ENCODE peak calls at places on chromosomes 6 and 20, in eight cellular contexts. Y, Z, R, E, H, K, A and M are unnamed samples.

GRCh38 chr20:5950271-5951031 is at the start of the genes MCM8 and TRMT6:
- DNase-seq in E (peak), H (peak), K (peak), R (peak), Z (peak), A (peak), Y (peak), M (peak)

GRCh38 chr20:35648836-35649235 is 15.9 kb downstream of the CPNE1 start:
- DNase-seq in H (no peak), K (no peak), R (peak), Z (no peak), A (no peak), E (peak), Y (no peak), M (peak)

GRCh38 chr20:63733579-63734081 is 2.8 kb upstream of the LIME1 start:
- DNase-seq in Y (no peak), A (no peak), H (no peak), E (no peak), R (no peak), K (no peak), Z (no peak), M (no peak)

GRCh38 chr20:59095140-59095539 is 52.6 kb upstream of the PRELID3B start:
- DNase-seq in A (no peak), H (no peak), K (no peak), Y (no peak), E (no peak), R (no peak), Z (no peak), M (no peak)

GRCh38 chr6:168221000-168221399 is 98.6 kb downstream of the DACT2 start:
- DNase-seq in K (no peak), Y (no peak), R (no peak), A (peak), E (no peak), H (no peak), Z (no peak), M (no peak)

GRCh38 chr6:136947037-136947436 is 24.9 kb downstream of the SLC35D3 start:
- DNase-seq in K (no peak), Z (no peak), R (no peak), E (no peak), A (no peak), Y (no peak), H (no peak), M (no peak)

GRCh38 chr6:166282394-166283032 is 25.7 kb downstream of the PRR18 start:
- DNase-seq in H (no peak), K (no peak), Z (no peak), Y (no peak), R (no peak), A (no peak), E (no peak), M (peak)

GRCh38 chr6:101668496-101668895 is 275.0 kb downstream of the GRIK2 start:
- DNase-seq in K (no peak), A (peak), R (no peak), Y (no peak), Z (no peak), H (no peak), E (no peak), M (no peak)

GRCh38 chr20:25574411-25574810 is 10.9 kb downstream of the NINL start:
- DNase-seq in E (peak), Z (no peak), Y (no peak), K (no peak), R (peak), H (no peak), A (no peak), M (peak)

GRCh38 chr6:37699138-37699766 is 1.6 kb upstream of the MDGA1 start:
- DNase-seq in K (no peak), Y (no peak), H (no peak), Z (peak), R (no peak), A (no peak), E (no peak), M (no peak)

GRCh38 chr20:11766961-11767360 is 150.7 kb upstream of the BTBD3 start:
- DNase-seq in H (no peak), E (no peak), Y (no peak), Z (no peak), K (no peak), R (no peak), A (no peak), M (peak)

GRCh38 chr6:99501762-99502161 is 13.5 kb downstream of the USP45 start:
- DNase-seq in H (no peak), Y (no peak), Z (no peak), R (no peak), K (peak), A (no peak), E (no peak), M (no peak)

GRCh38 chr6:156777866-156778614 is 862 bp downstream of the ARID1B start:
- DNase-seq in E (peak), Y (peak), R (peak), A (peak), Z (no peak), K (peak), H (no peak), M (peak)

DNA sequence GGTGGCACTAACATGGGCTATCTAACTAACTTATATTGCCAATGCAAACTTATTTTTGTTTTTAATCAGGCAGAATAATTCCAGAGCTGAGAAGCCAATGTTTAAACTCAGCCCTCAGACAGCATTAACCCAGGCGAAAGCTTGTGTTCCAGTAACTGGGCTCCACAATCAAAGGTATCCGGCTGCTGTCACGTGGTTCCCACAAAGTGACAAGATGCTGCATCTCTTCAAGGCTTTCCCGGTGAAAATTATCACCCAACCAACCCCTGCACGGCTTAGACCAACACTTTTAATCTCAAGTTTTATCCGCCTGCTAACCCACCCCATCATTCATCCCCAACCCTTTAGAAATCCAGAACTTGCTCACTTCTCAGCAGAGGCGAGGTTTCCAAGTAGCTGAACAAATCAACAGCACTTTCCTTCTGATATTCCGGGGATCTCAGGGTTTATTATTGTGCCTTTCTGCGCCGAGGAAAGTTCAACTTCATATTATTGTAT is 874 bp downstream of the MTCL3 start:
- DNase-seq in K (no peak), A (no peak), Z (no peak), Y (no peak), R (no peak), E (no peak), H (no peak), M (no peak)
- H3K4me3 ChIP-seq in K (peak), A (no peak), Z (no peak), Y (peak), R (peak), E (no peak), H (peak), M (peak)

GRCh38 chr20:43243672-43244269 is 54.1 kb upstream of the PTPRT start:
- DNase-seq in A (no peak), Y (no peak), H (no peak), K (no peak), R (no peak), Z (no peak), E (no peak), M (no peak)
- TF ChIP-seq CTCF in A (no peak), Y (no peak), H (peak), K (no peak), R (no peak), Z (peak), E (no peak), M (peak)

GRCh38 chr6:21665436-21666199 is 72.1 kb downstream of the SOX4 start:
- DNase-seq in Y (no peak), A (no peak), K (no peak), E (peak), Z (no peak), R (no peak), H (no peak), M (no peak)
- H3K4me3 ChIP-seq in Y (peak), A (no peak), K (peak), E (peak), Z (no peak), R (peak), H (peak), M (peak)

GRCh38 chr6:118260833-118261232 is 287.3 kb upstream of the PLN start:
- DNase-seq in E (no peak), R (peak), K (no peak), Y (no peak), Z (no peak), A (no peak), H (no peak), M (no peak)

GRCh38 chr6:118269659-118270058 is 278.4 kb upstream of the PLN start:
- DNase-seq in A (no peak), Z (no peak), H (no peak), E (no peak), K (no peak), R (no peak), Y (no peak), M (no peak)

DNA sequence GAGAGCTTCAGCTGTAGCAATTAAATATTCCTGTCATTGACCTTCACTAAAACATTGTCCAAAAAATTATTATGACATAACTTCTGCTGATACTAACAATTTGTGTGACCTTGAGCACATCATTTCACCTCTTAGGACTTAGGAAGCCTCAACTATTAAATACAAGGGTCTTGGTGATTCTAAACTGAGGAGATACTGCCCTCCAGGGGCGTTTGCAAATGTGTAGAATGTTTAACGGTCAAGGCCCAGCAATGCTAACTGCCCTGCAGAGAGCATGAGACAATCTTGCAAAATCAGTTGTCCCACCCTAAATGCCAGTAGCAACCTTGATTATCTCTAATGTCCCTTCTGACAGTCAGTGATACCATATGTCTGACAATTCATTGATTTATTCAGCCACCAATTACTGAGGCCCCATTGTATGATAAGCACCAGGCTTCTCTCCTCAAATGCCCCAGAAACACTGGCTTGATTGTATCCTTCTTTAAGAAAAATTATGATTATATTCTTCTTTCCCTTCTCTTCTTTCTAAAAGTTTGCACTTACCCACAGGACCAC is 284.1 kb upstream of the PLN start:
- DNase-seq in K (peak), H (no peak), E (peak), Z (peak), A (no peak), R (peak), Y (no peak), M (peak)
- TF ChIP-seq CTCF in K (peak), H (peak), E (no peak), Z (peak), A (peak), R (peak), Y (peak), M (peak)

GRCh38 chr20:34581341-34582189 is 23.0 kb downstream of the MAP1LC3A start:
- DNase-seq in E (peak), A (no peak), Y (peak), H (no peak), Z (no peak), R (peak), K (peak), M (peak)
- H3K4me3 ChIP-seq in E (no peak), A (no peak), Y (no peak), H (no peak), Z (no peak), R (no peak), K (no peak), M (no peak)

GRCh38 chr6:112366695-112367546 is 19.8 kb downstream of the RFPL4B start:
- DNase-seq in H (no peak), Y (no peak), Z (no peak), E (no peak), K (no peak), R (no peak), A (no peak), M (no peak)

GRCh38 chr6:112370946-112371345 is 23.8 kb downstream of the RFPL4B start:
- DNase-seq in H (no peak), A (no peak), Z (no peak), Y (no peak), E (no peak), K (no peak), R (no peak), M (peak)

GRCh38 chr6:112367655-112368054 is 20.5 kb downstream of the RFPL4B start:
- DNase-seq in Z (no peak), Y (no peak), H (no peak), E (no peak), A (no peak), R (no peak), K (no peak), M (no peak)

DNA sequence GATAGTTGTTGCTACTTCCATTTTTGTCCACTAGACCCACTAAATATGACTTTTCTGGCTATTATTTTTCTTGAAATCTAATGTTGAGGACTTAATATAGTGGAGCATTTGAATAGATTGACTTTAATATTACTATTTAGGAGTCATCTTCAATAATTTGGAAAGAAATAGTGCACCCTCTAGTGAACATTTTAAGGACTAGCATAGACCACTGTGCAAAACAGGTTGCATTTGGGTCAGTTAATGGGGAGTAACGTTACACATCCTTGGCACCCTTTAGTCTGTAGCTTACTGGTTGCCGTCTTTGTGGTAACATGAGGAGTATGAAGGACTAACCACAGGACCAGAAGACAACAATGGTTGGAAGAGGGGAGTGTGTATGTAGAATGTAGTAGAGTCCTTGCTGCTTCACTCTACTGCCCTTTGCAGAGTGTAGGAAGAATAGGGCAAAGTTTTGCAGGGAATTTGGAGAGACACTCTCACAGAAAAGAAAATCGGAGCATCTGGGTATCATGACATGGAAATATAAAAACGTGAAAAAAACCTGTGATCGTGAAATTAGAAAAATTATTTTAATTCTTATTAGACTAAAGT is 25.2 kb downstream of the RFPL4B start:
- DNase-seq in Y (no peak), A (no peak), R (peak), H (peak), K (no peak), Z (peak), E (peak), M (peak)
- TF ChIP-seq CTCF in Y (peak), A (peak), R (peak), H (peak), K (peak), Z (peak), E (peak), M (peak)

GRCh38 chr6:10416863-10417641 is 2.2 kb upstream of the TFAP2A start:
- DNase-seq in H (no peak), E (no peak), K (no peak), Z (no peak), Y (no peak), R (no peak), A (peak), M (no peak)
- H3K4me3 ChIP-seq in H (no peak), E (no peak), K (no peak), Z (no peak), Y (peak), R (no peak), A (peak), M (no peak)

DNA sequence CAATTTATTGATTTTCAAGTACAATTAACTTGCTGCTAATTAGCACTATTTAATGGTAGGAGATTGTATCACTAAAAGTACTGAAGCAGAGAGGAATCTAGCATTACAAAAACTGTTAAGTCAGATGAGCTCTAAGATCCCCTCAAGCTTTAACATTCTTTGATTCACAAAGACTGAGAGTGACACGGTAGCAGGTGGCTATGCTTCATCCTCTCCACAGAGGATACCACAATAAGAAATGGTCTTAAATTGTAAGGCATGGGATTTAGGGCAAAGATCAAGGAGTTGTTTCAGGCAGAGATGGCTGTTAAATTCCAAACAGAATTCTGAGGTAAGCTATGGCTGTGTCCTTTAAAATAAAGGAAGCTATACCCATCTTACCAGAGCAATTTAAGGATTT is 67.8 kb upstream of the BEND6 start:
- DNase-seq in Z (no peak), R (no peak), H (no peak), K (no peak), Y (no peak), E (no peak), A (no peak), M (no peak)
- TF ChIP-seq CTCF in Z (no peak), R (no peak), H (no peak), K (no peak), Y (no peak), E (no peak), A (no peak), M (no peak)

DNA sequence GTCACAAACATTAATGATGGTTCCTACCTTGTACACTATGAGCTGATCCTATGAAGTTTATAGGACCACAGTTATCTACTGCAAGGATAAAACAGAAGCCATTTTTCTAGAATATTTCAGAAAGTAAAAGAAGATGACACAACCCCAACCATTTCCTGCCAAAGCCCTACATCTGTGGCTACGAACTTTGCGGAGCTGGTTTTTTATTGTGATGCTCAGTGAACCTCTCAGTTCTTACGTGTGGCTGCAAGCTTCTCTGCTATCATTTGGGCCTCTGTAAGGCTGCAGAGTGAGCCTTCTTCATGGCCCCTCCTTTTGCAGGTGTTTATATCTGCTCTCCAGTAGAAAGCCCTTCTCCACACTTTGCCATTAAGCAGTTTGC is 17.8 kb upstream of the TAGAP start:
- DNase-seq in Y (no peak), K (no peak), A (no peak), E (no peak), R (no peak), H (no peak), Z (no peak), M (no peak)
- H3K4me3 ChIP-seq in Y (no peak), K (no peak), A (no peak), E (no peak), R (no peak), H (no peak), Z (no peak), M (no peak)